ENCODE peak calls at places on chromosomes 1 and 21, in four cellular contexts. T is NCI-H2081, A is SHP77, H is PC-3. V is an unnamed sample.

GRCh38 chr1:42962641-42963377 is 4.1 kb upstream of the SLC2A1 start:
- DNase-seq in T (peak), A (peak), H (peak), V (no peak)

GRCh38 chr1:62325076-62325475 is 5.8 kb upstream of the KANK4 start:
- DNase-seq in T (no peak), A (no peak), H (peak), V (no peak)

GRCh38 chr1:11906870-11907269 is 19.4 kb downstream of the KIAA2013 start:
- DNase-seq in T (no peak), A (no peak), H (no peak), V (no peak)

GRCh38 chr1:109760581-109761226 is 3.0 kb downstream of the EPS8L3 start:
- DNase-seq in T (no peak), A (no peak), H (no peak), V (no peak)

GRCh38 chr1:169129109-169129789 is 22.8 kb downstream of the ATP1B1 start:
- DNase-seq in T (no peak), A (no peak), H (peak), V (no peak)

GRCh38 chr1:53606197-53607095 is 132.5 kb downstream of the GLIS1 start:
- DNase-seq in T (no peak), A (no peak), H (no peak), V (no peak)

GRCh38 chr1:8871965-8872399 is 6.5 kb downstream of the ENO1 start:
- DNase-seq in T (no peak), A (no peak), H (no peak), V (no peak)

GRCh38 chr21:34594566-34595234 is 20.2 kb downstream of the RCAN1 start:
- DNase-seq in T (no peak), A (no peak), H (no peak), V (no peak)

GRCh38 chr1:15684468-15685283 is 556 bp downstream of the PLEKHM2 start:
- DNase-seq in T (peak), A (no peak), H (no peak), V (no peak)

GRCh38 chr1:176858421-176858916 is 306.0 kb downstream of the ASTN1 start:
- DNase-seq in T (no peak), A (no peak), H (no peak), V (no peak)

GRCh38 chr1:41670558-41670957 is 186.1 kb upstream of the EDN2 start:
- DNase-seq in T (no peak), A (no peak), H (peak), V (no peak)

GRCh38 chr1:215290018-215290417 is 207.5 kb downstream of the KCNK2 start:
- DNase-seq in T (no peak), A (no peak), H (no peak), V (no peak)

GRCh38 chr1:59214764-59215208 is 82.1 kb upstream of the FGGY start:
- DNase-seq in T (peak), A (peak), H (peak), V (no peak)

GRCh38 chr1:147619741-147620140 is 50.6 kb downstream of the ACP6 start:
- DNase-seq in T (no peak), A (no peak), H (no peak), V (no peak)

GRCh38 chr1:32361674-32362473 is 411 bp downstream of the FAM229A start:
- DNase-seq in T (no peak), A (no peak), H (no peak), V (no peak)

GRCh38 chr1:21499283-21499945 is 9.8 kb upstream of the ALPL start:
- DNase-seq in T (no peak), A (no peak), H (no peak), V (no peak)

GRCh38 chr1:156112276-156113137 is 2.0 kb upstream of the LMNA start:
- DNase-seq in T (no peak), A (no peak), H (no peak), V (no peak)

GRCh38 chr21:27425574-27425973 is 458.7 kb upstream of the ADAMTS5 start:
- DNase-seq in T (no peak), A (no peak), H (no peak), V (no peak)

GRCh38 chr1:62356257-62356835 is 37.1 kb upstream of the KANK4 start:
- DNase-seq in T (no peak), A (peak), H (peak), V (no peak)

GRCh38 chr1:194355488-194356106 is 1169.2 kb upstream of the B3GALT2 start:
- DNase-seq in T (no peak), A (no peak), H (no peak), V (no peak)

GRCh38 chr1:23118957-23119792 is 49.5 kb downstream of the LUZP1 start:
- DNase-seq in T (no peak), A (no peak), H (no peak), V (no peak)

GRCh38 chr1:16076871-16077250 is 3.4 kb upstream of the FAM131C start:
- DNase-seq in T (no peak), A (no peak), H (peak), V (no peak)

GRCh38 chr1:163570061-163570460 is 248.3 kb downstream of the NUF2 start:
- DNase-seq in T (no peak), A (no peak), H (no peak), V (no peak)

GRCh38 chr1:112529301-112529700 is 20.5 kb downstream of the WNT2B start:
- DNase-seq in T (no peak), A (no peak), H (peak), V (no peak)

GRCh38 chr1:29542476-29543015 is 306.2 kb downstream of the PTPRU start:
- DNase-seq in T (peak), A (no peak), H (no peak), V (no peak)

GRCh38 chr1:66373072-66373685 is 160.8 kb upstream of the SGIP1 start:
- DNase-seq in T (no peak), A (no peak), H (no peak), V (no peak)

GRCh38 chr1:171142451-171143121 is 42.5 kb upstream of the FMO2 start:
- DNase-seq in T (no peak), A (no peak), H (no peak), V (no peak)

GRCh38 chr21:35026617-35027557 is 22.2 kb downstream of the RUNX1 start:
- DNase-seq in T (no peak), A (no peak), H (no peak), V (no peak)

GRCh38 chr1:51421961-51422360 is 91.6 kb upstream of the TTC39A start:
- DNase-seq in T (peak), A (peak), H (peak), V (peak)

GRCh38 chr21:40967771-40968170 is 120.8 kb upstream of the DSCAM start:
- DNase-seq in T (no peak), A (no peak), H (no peak), V (no peak)

GRCh38 chr1:199272107-199272506 is 633.3 kb downstream of the PTPRC start:
- DNase-seq in T (no peak), A (no peak), H (peak), V (no peak)

GRCh38 chr1:2156866-2157265 is 37.7 kb downstream of the FAAP20 start:
- DNase-seq in T (no peak), A (no peak), H (no peak), V (no peak)

GRCh38 chr1:31642897-31643296 is 1.8 kb downstream of the PEF1 start:
- DNase-seq in T (no peak), A (no peak), H (no peak), V (no peak)